ENCODE peak calls at places on chromosomes 6 and 20, in five cellular contexts. W is AG10803, D is islet precursor cell, N is NCI-H1092 treated with DMSO at 0.1 percent for 48 hours, Q is T follicular helper cell. S is an unnamed sample.

GRCh38 chr6:14889698-14890593 is 355.9 kb upstream of the JARID2 start:
- DNase-seq in D (peak; percentile 57), W (no peak), N (no peak), Q (no peak), S (no peak)

GRCh38 chr6:27297484-27297856 is 14.6 kb downstream of the POM121L2 start:
- DNase-seq in W (no peak), D (no peak), Q (no peak), N (no peak), S (no peak)

GRCh38 chr6:118263929-118264486 is 284.1 kb upstream of the PLN start:
- DNase-seq in W (peak; percentile 5), N (peak; percentile 24), Q (no peak), D (no peak), S (peak; percentile 48)

GRCh38 chr6:111579816-111580215 is 25.9 kb downstream of the TRAF3IP2 start:
- DNase-seq in D (no peak), Q (no peak), W (no peak), N (no peak), S (no peak)

GRCh38 chr20:53788253-53789022 is 194.8 kb upstream of the ZNF217 start:
- DNase-seq in N (no peak), W (no peak), Q (no peak), D (no peak), S (no peak)

GRCh38 chr6:117545161-117545595 is 57.1 kb downstream of the GOPC start:
- DNase-seq in Q (no peak), W (no peak), N (no peak), D (peak; percentile 81), S (no peak)

GRCh38 chr6:169424821-169425240 is 171.2 kb upstream of the THBS2 start:
- DNase-seq in Q (no peak), W (peak; percentile 56), N (no peak), D (no peak), S (peak; percentile 84)

GRCh38 chr6:157505912-157506491 is 125.0 kb downstream of the ZDHHC14 start:
- DNase-seq in Q (no peak), N (no peak), D (no peak), W (no peak), S (peak; percentile 9)